ENCODE peak calls at places on chromosomes 16 and 17, in ten cellular contexts. U is lower leg skin, P is Panc1, C is Peyer's patch, A is heart right ventricle, Y is thoracic aorta, O is mucosa of descending colon, B is A549, W is uterus, N is fibroblast of pulmonary artery. X is an unnamed sample.

GRCh38 chr16:64282181-64282580 is 839.7 kb downstream of the CDH11 start:
- DNase-seq in U (no peak), P (no peak), C (no peak), A (no peak), Y (no peak), O (no peak), B (no peak), W (no peak), N (no peak), X (no peak)

GRCh38 chr17:15039366-15039765 is 225.8 kb downstream of the PMP22 start:
- DNase-seq in U (no peak), P (no peak), C (no peak), A (no peak), Y (no peak), O (no peak), B (no peak), W (no peak), N (no peak), X (no peak)

GRCh38 chr17:70168044-70168978 is 1.0 kb upstream of the KCNJ2 start:
- DNase-seq in U (peak), P (peak), C (no peak), A (peak), Y (no peak), O (peak), B (peak), W (peak), N (peak), X (no peak)

GRCh38 chr17:7312432-7313027 is 2.6 kb downstream of the GPS2 start:
- DNase-seq in U (no peak), P (no peak), C (no peak), A (no peak), Y (no peak), O (no peak), B (no peak), W (no peak), N (no peak), X (no peak)

GRCh38 chr17:65190467-65191095 is 53.4 kb downstream of the RGS9 start:
- DNase-seq in U (no peak), P (no peak), C (no peak), A (no peak), Y (no peak), O (no peak), B (no peak), W (no peak), N (peak), X (no peak)

GRCh38 chr17:48412841-48413240 is 17.2 kb downstream of the SKAP1 start:
- DNase-seq in U (no peak), P (no peak), C (no peak), A (no peak), Y (no peak), O (no peak), B (no peak), W (no peak), N (no peak), X (no peak)

GRCh38 chr16:24873028-24873427 is 27.3 kb downstream of the SLC5A11 start:
- DNase-seq in U (no peak), P (no peak), C (no peak), A (no peak), Y (no peak), O (no peak), B (no peak), W (no peak), N (no peak), X (no peak)

GRCh38 chr16:30090607-30091332 is 954 bp downstream of the TBX6 start:
- DNase-seq in U (peak), P (no peak), C (no peak), A (no peak), Y (no peak), O (peak), B (no peak), W (no peak), N (no peak), X (no peak)

GRCh38 chr17:31134526-31134925 is 39.7 kb downstream of the NF1 start:
- DNase-seq in U (no peak), P (no peak), C (no peak), A (no peak), Y (no peak), O (no peak), B (no peak), W (no peak), N (no peak), X (no peak)

GRCh38 chr17:2055494-2056220 is 754 bp downstream of the HIC1 start:
- DNase-seq in U (no peak), P (no peak), C (no peak), A (no peak), Y (no peak), O (peak), B (no peak), W (peak), N (peak), X (no peak)

GRCh38 chr17:74605361-74605760 is 13.3 kb upstream of the CD300LD start:
- DNase-seq in U (peak), P (no peak), C (no peak), A (peak), Y (no peak), O (no peak), B (peak), W (peak), N (peak), X (no peak)

GRCh38 chr17:50772251-50772650 is 4.9 kb upstream of the ANKRD40CL start:
- DNase-seq in U (peak), P (no peak), C (no peak), A (no peak), Y (no peak), O (no peak), B (no peak), W (no peak), N (no peak), X (peak)

GRCh38 chr17:59387351-59388069 is 56.1 kb downstream of the YPEL2 start:
- DNase-seq in U (no peak), P (no peak), C (no peak), A (no peak), Y (no peak), O (no peak), B (no peak), W (no peak), N (no peak), X (no peak)

GRCh38 chr17:29143894-29144293 is 36.3 kb downstream of the MYO18A start:
- DNase-seq in U (no peak), P (no peak), C (no peak), A (no peak), Y (no peak), O (no peak), B (peak), W (no peak), N (no peak), X (no peak)
- TF ChIP-seq CTCF in U (no peak), P (no peak), C (peak), A (peak), Y (peak), O (no peak), B (peak), W (no peak), N (peak), X (peak)

DNA sequence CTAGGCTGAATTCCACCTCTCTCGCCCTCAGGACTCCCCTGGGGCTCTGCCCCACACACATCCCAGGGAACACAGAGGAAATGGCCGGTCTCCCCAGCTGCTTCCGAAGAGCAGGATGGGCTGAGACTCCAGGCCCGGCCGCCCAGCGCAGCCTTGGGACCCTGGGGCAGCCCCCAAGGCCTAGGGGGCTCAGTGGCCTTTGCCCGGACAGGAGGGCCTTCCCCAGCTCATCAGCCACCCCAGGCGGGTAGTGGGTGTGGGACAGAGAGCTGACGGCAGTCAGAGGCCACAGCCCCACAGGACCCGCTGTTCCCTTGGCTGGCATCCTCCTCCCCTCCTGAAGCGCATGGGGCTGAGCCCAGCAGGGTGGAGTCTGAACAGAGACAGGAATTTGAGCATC is 6.2 kb upstream of the CBFA2T3 start:
- DNase-seq in U (no peak), P (no peak), C (no peak), A (no peak), Y (no peak), O (no peak), B (no peak), W (no peak), N (no peak), X (no peak)
- H3K4me3 ChIP-seq in U (no peak), P (no peak), C (peak), A (no peak), Y (no peak), O (no peak), B (no peak), W (no peak), N (no peak), X (no peak)

GRCh38 chr17:79658811-79659207 is 48.0 kb upstream of the RBFOX3 start:
- DNase-seq in U (peak), P (no peak), C (no peak), A (no peak), Y (no peak), O (no peak), B (peak), W (no peak), N (peak), X (no peak)
- TF ChIP-seq CTCF in U (no peak), P (peak), C (no peak), A (no peak), Y (no peak), O (no peak), B (peak), W (peak), N (peak), X (peak)

GRCh38 chr17:77722366-77722765 is 236.1 kb upstream of the TNRC6C start:
- DNase-seq in U (peak), P (no peak), C (no peak), A (no peak), Y (no peak), O (no peak), B (no peak), W (no peak), N (no peak), X (no peak)

GRCh38 chr17:77724876-77725615 is 233.5 kb upstream of the TNRC6C start:
- DNase-seq in U (peak), P (no peak), C (no peak), A (no peak), Y (no peak), O (no peak), B (no peak), W (no peak), N (no peak), X (peak)

GRCh38 chr17:77723071-77723908 is 235.2 kb upstream of the TNRC6C start:
- DNase-seq in U (peak), P (no peak), C (no peak), A (no peak), Y (no peak), O (no peak), B (no peak), W (no peak), N (no peak), X (no peak)

GRCh38 chr17:77725851-77726250 is 232.7 kb upstream of the TNRC6C start:
- DNase-seq in U (no peak), P (no peak), C (no peak), A (no peak), Y (no peak), O (no peak), B (no peak), W (no peak), N (no peak), X (no peak)

DNA sequence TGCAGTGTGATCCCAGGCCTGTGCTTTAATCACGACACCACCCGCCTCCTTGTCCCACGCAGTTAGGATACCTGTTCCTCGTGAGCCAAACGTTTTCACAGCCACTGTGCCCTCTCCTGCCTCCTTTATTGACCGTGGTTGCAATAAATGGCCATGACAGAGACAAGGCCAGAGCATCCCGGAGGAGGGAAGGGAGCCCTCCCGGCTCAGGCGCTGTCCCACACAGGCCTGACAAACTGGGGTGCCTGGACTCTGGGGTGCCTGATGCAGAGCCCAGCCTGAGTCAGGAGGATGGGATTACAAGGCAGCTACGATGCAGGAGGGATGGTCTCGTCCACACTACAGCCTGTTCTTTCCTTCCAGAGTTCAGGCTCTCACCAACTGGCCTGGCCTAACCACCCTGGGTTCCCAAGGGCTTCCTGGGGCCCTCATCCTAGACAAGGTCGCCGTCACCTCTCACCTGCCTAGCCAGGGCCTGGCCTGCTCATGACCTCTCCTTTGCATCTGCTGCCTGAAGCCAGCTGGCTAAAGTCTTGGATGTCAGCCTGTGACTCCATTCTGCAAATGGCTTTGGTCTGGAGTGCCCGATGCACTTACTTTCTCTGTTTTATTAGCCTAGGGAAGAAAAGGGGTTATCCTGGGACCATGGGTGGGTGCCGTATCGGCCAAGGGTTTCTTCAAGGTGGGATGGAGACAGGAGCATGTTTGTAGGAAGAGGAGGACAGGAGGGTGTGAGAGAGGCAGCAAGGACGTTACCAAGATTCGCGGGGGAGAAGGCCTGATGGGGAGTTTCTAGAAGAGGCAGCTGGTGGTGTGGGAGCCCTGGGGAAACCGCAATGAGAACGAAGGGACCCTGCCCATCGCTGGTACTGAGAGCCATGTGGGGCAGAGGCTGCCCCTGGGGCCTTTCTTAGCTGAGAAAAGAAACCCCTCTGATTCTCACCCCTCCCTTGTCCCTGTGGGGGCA is 234.3 kb upstream of the TNRC6C start:
- DNase-seq in U (peak), P (no peak), C (no peak), A (no peak), Y (no peak), O (no peak), B (no peak), W (no peak), N (no peak), X (no peak)
- H3K4me3 ChIP-seq in U (no peak), P (no peak), C (no peak), A (no peak), Y (no peak), O (no peak), B (no peak), W (no peak), N (no peak), X (no peak)

X was measured in GM12864.